ENCODE peak calls at places on chromosomes 11 and 22, in eight cellular contexts. One of them, this sample, is unnamed.
A peak's percentile ranks its signal among the peaks of the same experiment; 100 is the strongest.

GRCh38 chr22:46201059-46201757 is 48.9 kb downstream of the CDPF1 start:
- DNase-seq in HepG2: peak; percentile 61
- DNase-seq in bronchial epithelial cell: no peak
- DNase-seq in right lobe of liver: no peak
- DNase-seq in right atrium auricular region: no peak
- DNase-seq in colonic mucosa: peak; percentile 80
- DNase-seq in pancreas: no peak
- DNase-seq in CD8-positive, alpha-beta T cell: no peak
- DNase-seq in this sample: no peak

GRCh38 chr11:57432714-57433163 is 5.8 kb upstream of the SLC43A3 start:
- DNase-seq in HepG2: no peak
- DNase-seq in bronchial epithelial cell: peak; percentile 57
- DNase-seq in right lobe of liver: no peak
- DNase-seq in right atrium auricular region: no peak
- DNase-seq in colonic mucosa: no peak
- DNase-seq in pancreas: no peak
- DNase-seq in CD8-positive, alpha-beta T cell: no peak
- DNase-seq in this sample: no peak

GRCh38 chr11:119739975-119740374 is 11.0 kb upstream of the NECTIN1 start:
- DNase-seq in HepG2: no peak
- DNase-seq in bronchial epithelial cell: no peak
- DNase-seq in right lobe of liver: no peak
- DNase-seq in right atrium auricular region: no peak
- DNase-seq in colonic mucosa: peak; percentile 88
- DNase-seq in pancreas: peak; percentile 94
- DNase-seq in CD8-positive, alpha-beta T cell: no peak
- DNase-seq in this sample: no peak

GRCh38 chr11:47448566-47449427 is at the start of gene RAPSN:
- DNase-seq in HepG2: no peak
- DNase-seq in bronchial epithelial cell: no peak
- DNase-seq in right lobe of liver: no peak
- DNase-seq in right atrium auricular region: no peak
- DNase-seq in colonic mucosa: no peak
- DNase-seq in pancreas: peak; percentile 22
- DNase-seq in CD8-positive, alpha-beta T cell: no peak
- DNase-seq in this sample: no peak

GRCh38 chr11:127862406-127862805 is 725.0 kb downstream of the ETS1 start:
- DNase-seq in HepG2: no peak
- DNase-seq in bronchial epithelial cell: peak; percentile 33
- DNase-seq in right lobe of liver: no peak
- DNase-seq in right atrium auricular region: no peak
- DNase-seq in colonic mucosa: no peak
- DNase-seq in pancreas: no peak
- DNase-seq in CD8-positive, alpha-beta T cell: no peak
- DNase-seq in this sample: no peak

GRCh38 chr11:44622721-44623258 is 57.3 kb downstream of the CD82 start:
- DNase-seq in HepG2: no peak
- DNase-seq in bronchial epithelial cell: no peak
- DNase-seq in right lobe of liver: peak; percentile 43
- DNase-seq in right atrium auricular region: no peak
- DNase-seq in colonic mucosa: peak; percentile 15
- DNase-seq in pancreas: no peak
- DNase-seq in CD8-positive, alpha-beta T cell: peak; percentile 2
- DNase-seq in this sample: no peak

GRCh38 chr11:65541093-65542010 is 16.5 kb downstream of the SCYL1 start:
- DNase-seq in HepG2: no peak
- DNase-seq in bronchial epithelial cell: peak; percentile 84
- DNase-seq in right lobe of liver: no peak
- DNase-seq in right atrium auricular region: no peak
- DNase-seq in colonic mucosa: no peak
- DNase-seq in pancreas: peak; percentile 23
- DNase-seq in CD8-positive, alpha-beta T cell: no peak
- DNase-seq in this sample: no peak

GRCh38 chr11:61792310-61793083 is at the start of the genes FEN1 and TMEM258:
- DNase-seq in HepG2: peak; percentile 91
- DNase-seq in bronchial epithelial cell: peak; percentile 86
- DNase-seq in right lobe of liver: peak; percentile 89
- DNase-seq in right atrium auricular region: peak; percentile 92
- DNase-seq in colonic mucosa: peak; percentile 89
- DNase-seq in pancreas: peak; percentile 82
- DNase-seq in CD8-positive, alpha-beta T cell: peak; percentile 80
- DNase-seq in this sample: peak; percentile 71

GRCh38 chr22:45918455-45919370 is 58.2 kb downstream of the WNT7B start:
- DNase-seq in HepG2: no peak
- DNase-seq in bronchial epithelial cell: peak; percentile 63
- DNase-seq in right lobe of liver: no peak
- DNase-seq in right atrium auricular region: no peak
- DNase-seq in colonic mucosa: no peak
- DNase-seq in pancreas: peak; percentile 60
- DNase-seq in CD8-positive, alpha-beta T cell: no peak
- DNase-seq in this sample: no peak

GRCh38 chr22:33569547-33569946 is 350.7 kb downstream of the LARGE1 start:
- DNase-seq in HepG2: no peak
- DNase-seq in bronchial epithelial cell: no peak
- DNase-seq in right lobe of liver: no peak
- DNase-seq in right atrium auricular region: no peak
- DNase-seq in colonic mucosa: no peak
- DNase-seq in pancreas: no peak
- DNase-seq in CD8-positive, alpha-beta T cell: no peak
- DNase-seq in this sample: no peak

GRCh38 chr22:18022851-18023250 is 1.5 kb downstream of the MICAL3 start:
- DNase-seq in HepG2: no peak
- DNase-seq in bronchial epithelial cell: no peak
- DNase-seq in right lobe of liver: no peak
- DNase-seq in right atrium auricular region: no peak
- DNase-seq in colonic mucosa: no peak
- DNase-seq in pancreas: no peak
- DNase-seq in CD8-positive, alpha-beta T cell: no peak
- DNase-seq in this sample: no peak

GRCh38 chr22:29973269-29973668 is 90.3 kb downstream of the MTMR3 start:
- DNase-seq in HepG2: no peak
- DNase-seq in bronchial epithelial cell: no peak
- DNase-seq in right lobe of liver: no peak
- DNase-seq in right atrium auricular region: no peak
- DNase-seq in colonic mucosa: no peak
- DNase-seq in pancreas: no peak
- DNase-seq in CD8-positive, alpha-beta T cell: no peak
- DNase-seq in this sample: no peak

GRCh38 chr11:114162719-114163123 is 103.2 kb downstream of the ZBTB16 start:
- DNase-seq in HepG2: no peak
- DNase-seq in bronchial epithelial cell: peak; percentile 95
- DNase-seq in right lobe of liver: peak; percentile 95
- DNase-seq in right atrium auricular region: peak; percentile 99
- DNase-seq in colonic mucosa: peak; percentile 90
- DNase-seq in pancreas: peak; percentile 92
- DNase-seq in CD8-positive, alpha-beta T cell: no peak
- DNase-seq in this sample: peak; percentile 92

GRCh38 chr11:99154277-99154676 is 133.5 kb downstream of the CNTN5 start:
- DNase-seq in HepG2: no peak
- DNase-seq in bronchial epithelial cell: no peak
- DNase-seq in right lobe of liver: peak; percentile 37
- DNase-seq in right atrium auricular region: no peak
- DNase-seq in colonic mucosa: no peak
- DNase-seq in pancreas: no peak
- DNase-seq in CD8-positive, alpha-beta T cell: no peak
- DNase-seq in this sample: no peak

GRCh38 chr11:85590848-85591483 is 36.2 kb downstream of the DLG2 start:
- DNase-seq in HepG2: peak; percentile 2
- DNase-seq in bronchial epithelial cell: peak; percentile 56
- DNase-seq in right lobe of liver: no peak
- DNase-seq in right atrium auricular region: no peak
- DNase-seq in colonic mucosa: no peak
- DNase-seq in pancreas: no peak
- DNase-seq in CD8-positive, alpha-beta T cell: no peak
- DNase-seq in this sample: peak; percentile 8

GRCh38 chr11:113668255-113668654 is 37.9 kb downstream of the TMPRSS5 start:
- DNase-seq in HepG2: no peak
- DNase-seq in bronchial epithelial cell: peak; percentile 23
- DNase-seq in right lobe of liver: no peak
- DNase-seq in right atrium auricular region: no peak
- DNase-seq in colonic mucosa: no peak
- DNase-seq in pancreas: no peak
- DNase-seq in CD8-positive, alpha-beta T cell: no peak
- DNase-seq in this sample: no peak

GRCh38 chr22:27101288-27101687 is 443.9 kb downstream of the MIAT start:
- DNase-seq in HepG2: no peak
- DNase-seq in bronchial epithelial cell: no peak
- DNase-seq in right lobe of liver: no peak
- DNase-seq in right atrium auricular region: no peak
- DNase-seq in colonic mucosa: no peak
- DNase-seq in pancreas: no peak
- DNase-seq in CD8-positive, alpha-beta T cell: no peak
- DNase-seq in this sample: no peak

GRCh38 chr22:45974498-45974897 is 2.5 kb downstream of the WNT7B start:
- DNase-seq in HepG2: no peak
- DNase-seq in bronchial epithelial cell: peak; percentile 39
- DNase-seq in right lobe of liver: no peak
- DNase-seq in right atrium auricular region: no peak
- DNase-seq in colonic mucosa: no peak
- DNase-seq in pancreas: no peak
- DNase-seq in CD8-positive, alpha-beta T cell: no peak
- DNase-seq in this sample: no peak

GRCh38 chr11:113645593-113646349 is 60.3 kb downstream of the TMPRSS5 start:
- DNase-seq in HepG2: no peak
- DNase-seq in bronchial epithelial cell: no peak
- DNase-seq in right lobe of liver: no peak
- DNase-seq in right atrium auricular region: no peak
- DNase-seq in colonic mucosa: no peak
- DNase-seq in pancreas: no peak
- DNase-seq in CD8-positive, alpha-beta T cell: no peak
- DNase-seq in this sample: no peak

GRCh38 chr11:126233391-126233790 is 21.8 kb downstream of the FAM118B start:
- DNase-seq in HepG2: no peak
- DNase-seq in bronchial epithelial cell: peak; percentile 53
- DNase-seq in right lobe of liver: no peak
- DNase-seq in right atrium auricular region: no peak
- DNase-seq in colonic mucosa: no peak
- DNase-seq in pancreas: no peak
- DNase-seq in CD8-positive, alpha-beta T cell: no peak
- DNase-seq in this sample: no peak

GRCh38 chr11:120985718-120986569 is 38.0 kb upstream of the TBCEL start:
- DNase-seq in HepG2: peak; percentile 15
- DNase-seq in bronchial epithelial cell: peak; percentile 24
- DNase-seq in right lobe of liver: peak; percentile 67
- DNase-seq in right atrium auricular region: no peak
- DNase-seq in colonic mucosa: peak; percentile 38
- DNase-seq in pancreas: peak; percentile 50
- DNase-seq in CD8-positive, alpha-beta T cell: peak; percentile 34
- DNase-seq in this sample: no peak
- H3K4me3 ChIP-seq in HepG2: peak overlapping the region; percentile 61
- H3K4me3 ChIP-seq in bronchial epithelial cell: peak overlapping the region; percentile 34
- H3K4me3 ChIP-seq in right lobe of liver: peak overlapping the region; percentile 50
- H3K4me3 ChIP-seq in right atrium auricular region: peak overlapping the region; percentile 51
- H3K4me3 ChIP-seq in colonic mucosa: peak overlapping the region; percentile 30
- H3K4me3 ChIP-seq in pancreas: peak overlapping the region; percentile 50
- H3K4me3 ChIP-seq in CD8-positive, alpha-beta T cell: peak overlapping the region; percentile 40
- H3K4me3 ChIP-seq in this sample: peak overlapping the region; percentile 36

DNA sequence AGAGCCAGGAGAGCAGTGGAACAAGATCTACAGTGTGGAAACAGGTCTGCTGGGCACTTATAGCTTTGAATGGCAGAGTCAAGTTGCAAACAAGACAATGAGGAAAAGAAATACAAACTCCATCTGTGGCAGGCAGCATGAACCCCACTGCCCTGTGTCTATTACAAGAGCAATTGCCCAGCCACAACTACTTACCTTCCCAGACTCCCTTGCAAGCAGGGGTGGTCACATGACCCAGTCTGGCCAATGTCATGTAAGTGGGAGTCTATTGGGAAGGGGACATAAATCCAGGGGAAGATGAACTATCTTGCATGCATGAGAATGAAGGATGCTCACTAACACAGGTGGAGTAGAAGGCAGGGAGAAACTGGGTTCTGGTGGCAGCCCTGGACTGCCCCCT is 44.1 kb upstream of the RFPL3 start:
- DNase-seq in HepG2: no peak
- DNase-seq in bronchial epithelial cell: no peak
- DNase-seq in right lobe of liver: no peak
- DNase-seq in right atrium auricular region: no peak
- DNase-seq in colonic mucosa: no peak
- DNase-seq in pancreas: no peak
- DNase-seq in CD8-positive, alpha-beta T cell: no peak
- DNase-seq in this sample: no peak
- H3K27me3 ChIP-seq in HepG2: no peaks in the 10 kb centered on the region
- H3K27me3 ChIP-seq in bronchial epithelial cell: no peaks in the 10 kb centered on the region
- H3K27me3 ChIP-seq in right lobe of liver: no peaks in the 10 kb centered on the region
- H3K27me3 ChIP-seq in right atrium auricular region: no peaks in the 10 kb centered on the region
- H3K27me3 ChIP-seq in colonic mucosa: no peaks in the 10 kb centered on the region
- H3K27me3 ChIP-seq in pancreas: no peaks in the 10 kb centered on the region
- H3K27me3 ChIP-seq in CD8-positive, alpha-beta T cell: no peaks in the 10 kb centered on the region
- H3K27me3 ChIP-seq in this sample: no peaks in the 10 kb centered on the region

GRCh38 chr11:5701184-5701583 is 11.6 kb downstream of the TRIM22 start:
- DNase-seq in HepG2: no peak
- DNase-seq in bronchial epithelial cell: no peak
- DNase-seq in right lobe of liver: no peak
- DNase-seq in right atrium auricular region: no peak
- DNase-seq in colonic mucosa: no peak
- DNase-seq in pancreas: no peak
- DNase-seq in CD8-positive, alpha-beta T cell: no peak
- DNase-seq in this sample: no peak
- H3K36me3 ChIP-seq in HepG2: no peaks in the 10 kb centered on the region
- H3K36me3 ChIP-seq in bronchial epithelial cell: peaks cover under 1% of the 10 kb centered on the region
- H3K36me3 ChIP-seq in right lobe of liver: no peaks in the 10 kb centered on the region
- H3K36me3 ChIP-seq in right atrium auricular region: peaks cover 6% of the 10 kb centered on the region
- H3K36me3 ChIP-seq in colonic mucosa: no peaks in the 10 kb centered on the region
- H3K36me3 ChIP-seq in pancreas: no peaks in the 10 kb centered on the region
- H3K36me3 ChIP-seq in CD8-positive, alpha-beta T cell: peaks cover 24% of the 10 kb centered on the region
- H3K36me3 ChIP-seq in this sample: peaks cover 3% of the 10 kb centered on the region

DNA sequence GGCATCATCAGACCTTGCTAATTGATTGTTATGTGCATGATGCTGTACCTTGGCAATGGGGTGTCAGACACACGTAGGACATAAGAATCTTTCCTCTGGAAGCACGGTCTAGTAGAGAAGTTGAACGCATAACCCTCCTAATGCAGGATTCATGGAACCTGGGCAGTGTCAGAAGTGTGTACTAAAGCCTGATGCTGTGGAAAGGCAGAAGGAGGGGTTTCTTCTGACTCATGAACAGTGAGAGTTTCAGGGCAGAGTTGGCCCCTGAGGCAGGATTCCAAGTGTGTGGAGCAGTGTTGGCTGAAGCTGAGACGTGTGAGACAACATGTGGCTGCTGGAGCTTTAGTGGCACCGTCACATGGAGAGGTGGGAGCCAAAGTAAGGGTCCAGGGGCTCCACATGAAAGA is 3.5 kb downstream of the PANX1 start:
- DNase-seq in HepG2: no peak
- DNase-seq in bronchial epithelial cell: peak; percentile 96
- DNase-seq in right lobe of liver: no peak
- DNase-seq in right atrium auricular region: peak; percentile 80
- DNase-seq in colonic mucosa: no peak
- DNase-seq in pancreas: no peak
- DNase-seq in CD8-positive, alpha-beta T cell: no peak
- DNase-seq in this sample: peak; percentile 53
- H3K4me3 ChIP-seq in HepG2: no peak overlapping the region
- H3K4me3 ChIP-seq in bronchial epithelial cell: no peak overlapping the region
- H3K4me3 ChIP-seq in right lobe of liver: no peak overlapping the region
- H3K4me3 ChIP-seq in right atrium auricular region: no peak overlapping the region
- H3K4me3 ChIP-seq in colonic mucosa: no peak overlapping the region
- H3K4me3 ChIP-seq in pancreas: no peak overlapping the region
- H3K4me3 ChIP-seq in CD8-positive, alpha-beta T cell: no peak overlapping the region
- H3K4me3 ChIP-seq in this sample: no peak overlapping the region